ENCODE peak calls at places on chromosomes 5 and 9, in eight cellular contexts. H, O, N, S, C, J, M and B are unnamed samples.

GRCh38 chr5:172637122-172637580 is 3.9 kb upstream of the NEURL1B start:
- DNase-seq in H (peak; percentile 98), S (no peak), O (no peak), J (no peak), C (no peak), N (no peak), M (no peak), B (no peak)

GRCh38 chr9:7710686-7711085 is 88.9 kb downstream of the DMAC1 start:
- DNase-seq in J (no peak), N (no peak), S (no peak), O (no peak), C (no peak), H (no peak), M (no peak), B (no peak)

GRCh38 chr9:93600504-93600903 is 24.1 kb downstream of the PHF2 start:
- DNase-seq in C (no peak), H (no peak), S (no peak), O (no peak), N (no peak), J (no peak), M (no peak), B (no peak)

GRCh38 chr5:126801992-126802294 is 25.0 kb downstream of the LMNB1 start:
- DNase-seq in C (no peak), N (no peak), S (no peak), M (no peak), J (peak; percentile 57), H (peak; percentile 67), O (no peak), B (peak; percentile 69)

GRCh38 chr5:71748360-71748759 is 29.3 kb downstream of the CARTPT start:
- DNase-seq in N (no peak), H (peak; percentile 67), C (peak; percentile 45), M (no peak), J (no peak), S (no peak), O (no peak), B (peak; percentile 13)

GRCh38 chr9:90815183-90815943 is 13.7 kb downstream of the SYK start:
- DNase-seq in O (peak; percentile 47), S (no peak), H (no peak), M (no peak), J (no peak), C (no peak), N (no peak), B (no peak)

GRCh38 chr5:33649801-33650482 is 209.2 kb downstream of the TARS1 start:
- DNase-seq in M (no peak), O (no peak), S (no peak), H (peak; percentile 10), N (no peak), J (peak; percentile 95), C (no peak), B (peak; percentile 59)

GRCh38 chr5:173281910-173282309 is 46.3 kb downstream of the STC2 start:
- DNase-seq in S (no peak), O (no peak), J (no peak), N (peak; percentile 35), H (peak; percentile 34), M (no peak), C (no peak), B (no peak)

GRCh38 chr5:157336423-157336744 is 70.5 kb downstream of the CYFIP2 start:
- DNase-seq in S (no peak), J (no peak), N (no peak), O (no peak), H (no peak), C (no peak), M (no peak), B (no peak)

GRCh38 chr5:126635585-126635984 is 34.8 kb downstream of the PHAX start:
- DNase-seq in C (no peak), S (no peak), H (no peak), N (no peak), O (no peak), M (no peak), J (no peak), B (no peak)

GRCh38 chr9:15389636-15390035 is 33.0 kb upstream of the SNAPC3 start:
- DNase-seq in M (no peak), H (no peak), S (no peak), J (no peak), O (no peak), C (no peak), N (no peak), B (no peak)

GRCh38 chr5:86129009-86129408 is 488.7 kb upstream of the COX7C start:
- DNase-seq in C (no peak), S (no peak), O (no peak), H (no peak), N (no peak), M (no peak), J (no peak), B (no peak)

DNA sequence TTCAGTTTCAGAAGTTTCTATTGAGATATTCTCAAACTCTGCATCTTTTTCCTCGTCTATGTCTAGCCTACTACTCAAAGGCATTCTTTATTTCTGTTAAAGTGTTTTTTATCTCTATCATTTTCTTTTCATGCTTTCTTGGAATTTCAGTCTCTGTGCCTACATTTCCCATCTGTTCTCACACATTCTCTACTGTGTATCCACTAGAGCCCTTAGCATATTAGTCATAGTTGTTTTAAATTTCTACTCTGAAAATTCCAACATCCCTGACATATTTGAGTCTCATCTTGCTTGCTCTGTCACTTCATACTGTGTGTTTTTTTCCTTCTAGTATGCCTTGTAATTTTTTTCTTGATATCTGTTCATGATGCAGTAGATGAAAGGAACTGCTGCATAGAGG is 60.3 kb upstream of the GNA14 start:
- DNase-seq in J (peak; percentile 69), N (no peak), O (no peak), H (no peak), S (no peak), M (no peak), C (no peak), B (peak; percentile 60)
- TF ChIP-seq CTCF in J (no peak), N (no peak), O (no peak), H (no peak), S (no peak), M (no peak), C (no peak), B (no peak)

DNA sequence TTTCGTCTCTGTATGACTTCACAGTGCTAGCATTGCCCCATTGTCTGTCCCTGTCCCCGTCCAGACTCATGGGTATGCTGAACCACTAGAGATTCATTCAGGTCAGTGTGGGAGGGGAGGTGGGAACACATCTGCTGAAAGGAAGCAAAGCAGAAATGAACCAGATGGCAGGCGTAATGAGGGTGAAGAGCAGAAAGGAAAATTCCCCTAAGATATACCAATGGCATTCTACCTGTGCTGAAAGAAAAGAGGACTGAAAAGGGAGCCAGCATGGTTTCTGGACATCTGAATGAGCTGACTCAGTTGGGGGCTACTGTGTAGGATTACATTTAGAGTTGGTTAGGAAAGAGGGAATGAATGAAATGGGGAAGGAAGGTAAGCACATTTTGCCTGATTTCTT is 678.7 kb downstream of the MAT2B start:
- DNase-seq in O (no peak), C (no peak), H (no peak), M (no peak), N (no peak), J (no peak), S (no peak), B (no peak)
- TF ChIP-seq CTCF in O (no peak), C (no peak), H (no peak), M (no peak), N (no peak), J (no peak), S (no peak), B (no peak)

GRCh38 chr9:98999152-98999525 is 55.4 kb downstream of the COL15A1 start:
- DNase-seq in O (no peak), M (no peak), J (no peak), N (no peak), H (no peak), S (no peak), C (no peak), B (no peak)
- TF ChIP-seq CTCF in O (no peak), M (no peak), J (no peak), N (no peak), H (no peak), S (no peak), C (peak; percentile 37), B (no peak)

DNA sequence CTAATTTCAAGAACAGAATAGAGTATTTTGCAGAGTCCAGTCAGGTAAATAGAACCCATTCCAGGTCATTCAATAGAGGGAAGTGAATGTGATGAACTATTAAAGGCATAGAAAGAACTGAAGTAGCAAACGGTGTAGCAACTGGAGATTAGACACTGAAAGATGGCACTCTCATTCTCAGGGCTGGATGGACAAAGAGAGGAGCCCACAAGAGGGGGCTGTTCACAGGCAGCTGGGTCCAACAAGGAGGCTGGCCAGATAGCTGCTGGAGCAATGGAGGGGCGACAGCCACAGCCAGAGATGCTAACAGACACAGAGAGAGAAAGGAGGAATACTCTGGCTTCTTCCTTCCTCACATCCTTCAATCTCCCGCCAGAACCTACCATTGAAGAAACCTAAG is 93.1 kb upstream of the SMARCA2 start:
- DNase-seq in M (no peak), C (no peak), H (no peak), J (no peak), O (no peak), N (no peak), S (no peak), B (no peak)
- TF ChIP-seq CTCF in M (no peak), C (no peak), H (no peak), J (no peak), O (no peak), N (no peak), S (no peak), B (no peak)